ENCODE peak calls at places on chromosomes 11 and 22, in seven cellular contexts. R, C, X, Q, J, L and S are unnamed samples.

GRCh38 chr11:6219359-6219758 is 14.0 kb downstream of the C11orf42 start:
- DNase-seq in R (peak; percentile 21), C (peak; percentile 13), X (no peak), Q (peak; percentile 48), J (no peak), L (no peak), S (no peak)

GRCh38 chr11:130480166-130480565 is 31.7 kb downstream of the ADAMTS15 start:
- DNase-seq in R (no peak), C (no peak), X (no peak), Q (peak; percentile 23), J (no peak), L (no peak), S (no peak)

GRCh38 chr22:46089426-46090041 is 60.8 kb upstream of the PPARA start:
- DNase-seq in R (no peak), C (no peak), X (no peak), Q (no peak), J (no peak), L (peak; percentile 26), S (no peak)

GRCh38 chr11:76626921-76627391 is 43.6 kb downstream of the LRRC32 start:
- DNase-seq in R (no peak), C (no peak), X (peak; percentile 61), Q (no peak), J (no peak), L (no peak), S (no peak)

GRCh38 chr22:46575915-46576555 is 38.6 kb upstream of the CELSR1 start:
- DNase-seq in R (peak; percentile 88), C (no peak), X (no peak), Q (no peak), J (no peak), L (no peak), S (no peak)

GRCh38 chr11:27087425-27087824 is 46.8 kb downstream of the BBOX1 start:
- DNase-seq in R (no peak), C (no peak), X (no peak), Q (no peak), J (no peak), L (no peak), S (no peak)

GRCh38 chr22:46198274-46198673 is 47.9 kb downstream of the PPARA start:
- DNase-seq in R (no peak), C (no peak), X (no peak), Q (no peak), J (no peak), L (no peak), S (no peak)

GRCh38 chr11:118074785-118075184 is 2.1 kb upstream of the TMPRSS4 start:
- DNase-seq in R (peak; percentile 77), C (no peak), X (no peak), Q (no peak), J (no peak), L (peak; percentile 40), S (no peak)

GRCh38 chr22:26604368-26604767 is 13.5 kb downstream of the CRYBB1 start:
- DNase-seq in R (no peak), C (no peak), X (no peak), Q (no peak), J (no peak), L (no peak), S (no peak)

GRCh38 chr11:17473071-17473744 is 3.4 kb downstream of the ABCC8 start:
- DNase-seq in R (no peak), C (no peak), X (peak; percentile 32), Q (no peak), J (no peak), L (no peak), S (no peak)

GRCh38 chr11:69801513-69802335 is 17.5 kb downstream of the FGF3 start:
- DNase-seq in R (peak; percentile 12), C (peak; percentile 12), X (peak; percentile 19), Q (no peak), J (peak; percentile 47), L (peak; percentile 30), S (no peak)

GRCh38 chr11:45470151-45471001 is 184.2 kb upstream of the SYT13 start:
- DNase-seq in R (no peak), C (no peak), X (no peak), Q (no peak), J (no peak), L (no peak), S (no peak)

GRCh38 chr11:14908214-14908880 is 16.3 kb upstream of the CYP2R1 start:
- DNase-seq in R (peak; percentile 55), C (no peak), X (peak; percentile 43), Q (no peak), J (no peak), L (no peak), S (no peak)

GRCh38 chr22:46737105-46737975 is 712 bp downstream of the CERK start:
- DNase-seq in R (no peak), C (no peak), X (peak; percentile 52), Q (no peak), J (no peak), L (no peak), S (no peak)

GRCh38 chr22:49724030-49724892 is 103.4 kb downstream of the BRD1 start:
- DNase-seq in R (no peak), C (no peak), X (no peak), Q (no peak), J (no peak), L (no peak), S (no peak)
- H3K4me3 ChIP-seq in R (peak overlapping the region; percentile 31), C (no peak overlapping the region), X (no peak overlapping the region), Q (no peak overlapping the region), J (no peak overlapping the region), L (peak overlapping the region; percentile 24), S (peak overlapping the region; percentile 53)

DNA sequence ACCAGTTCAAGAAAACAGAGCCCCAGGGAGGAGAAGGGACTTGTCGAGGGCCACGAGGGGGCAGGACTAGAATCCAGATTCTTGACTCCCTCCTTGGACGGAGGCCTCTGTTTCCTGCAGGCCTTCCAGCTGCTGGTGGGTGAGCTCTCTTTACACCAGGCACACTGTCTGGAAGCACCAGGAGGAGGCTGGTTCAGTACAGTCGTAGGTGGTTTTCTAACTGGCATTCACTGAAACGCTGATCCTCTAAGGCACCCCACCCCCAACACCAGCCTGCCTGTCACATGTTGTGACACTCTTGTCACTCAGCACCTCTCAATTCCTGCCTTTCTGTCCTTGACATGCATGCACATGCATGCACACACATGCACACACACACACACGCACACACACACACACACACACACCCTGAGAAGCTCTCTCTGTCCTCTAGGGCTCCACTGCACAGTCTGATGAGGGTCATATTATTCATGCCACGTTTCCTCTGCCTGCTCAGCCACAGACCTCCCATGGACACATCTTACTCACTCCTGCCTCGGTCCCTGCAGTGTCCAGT is 751 bp downstream of the MS4A10 start:
- DNase-seq in R (peak; percentile 51), C (no peak), X (no peak), Q (no peak), J (no peak), L (no peak), S (no peak)
- H3K27me3 ChIP-seq in R (no peaks in the 10 kb centered on the region), C (no peaks in the 10 kb centered on the region), X (no peaks in the 10 kb centered on the region), Q (peaks cover 10% of the 10 kb centered on the region), J (no peaks in the 10 kb centered on the region), L (no peaks in the 10 kb centered on the region), S (no peaks in the 10 kb centered on the region)

GRCh38 chr11:85960678-85961077 is 105.5 kb downstream of the CCDC83 start:
- DNase-seq in R (no peak), C (no peak), X (no peak), Q (no peak), J (no peak), L (no peak), S (no peak)
- H3K27ac ChIP-seq in R (no peak overlapping the region), C (no peak overlapping the region), X (no peak overlapping the region), Q (no peak overlapping the region), J (no peak overlapping the region), L (no peak overlapping the region), S (no peak overlapping the region)

GRCh38 chr11:123145220-123145619 is 49.8 kb downstream of the CLMP start:
- DNase-seq in R (peak; percentile 93), C (peak; percentile 72), X (peak; percentile 21), Q (no peak), J (no peak), L (no peak), S (no peak)
- H3K4me3 ChIP-seq in R (no peak overlapping the region), C (peak overlapping the region; percentile 40), X (no peak overlapping the region), Q (no peak overlapping the region), J (no peak overlapping the region), L (no peak overlapping the region), S (no peak overlapping the region)

DNA sequence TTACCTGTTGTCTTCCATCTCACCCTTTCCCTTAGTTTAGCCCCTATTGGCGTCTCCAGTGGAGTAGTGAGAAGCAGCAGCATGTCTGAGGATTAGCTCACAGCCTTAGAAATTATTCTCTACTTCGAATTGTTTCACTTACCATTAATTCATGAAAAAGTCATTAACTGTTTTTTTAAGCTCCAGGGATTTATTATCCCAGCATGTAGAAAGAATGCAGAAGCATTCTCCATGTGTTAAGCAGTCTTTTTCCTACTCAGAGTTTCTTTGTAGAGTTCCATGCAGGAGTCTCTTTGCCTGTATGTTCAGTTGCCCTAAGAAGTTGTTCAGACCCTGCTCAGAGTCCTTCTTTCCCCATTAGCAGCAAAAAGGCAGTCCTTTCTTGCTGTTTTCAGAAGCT is 137.9 kb upstream of the RASSF10 start:
- DNase-seq in R (no peak), C (no peak), X (no peak), Q (no peak), J (no peak), L (no peak), S (no peak)
- H3K27me3 ChIP-seq in R (no peaks in the 10 kb centered on the region), C (no peaks in the 10 kb centered on the region), X (no peaks in the 10 kb centered on the region), Q (no peaks in the 10 kb centered on the region), J (no peaks in the 10 kb centered on the region), L (no peaks in the 10 kb centered on the region), S (no peaks in the 10 kb centered on the region)